ENCODE peak calls at places on chromosomes 1 and 21, in four cellular contexts. Y is OCI-LY7, I is progenitor cell of endocrine pancreas, F is PC-9. H is an unnamed sample.

GRCh38 chr1:25619101-25619890 is 2.7 kb downstream of the MAN1C1 start:
- DNase-seq in Y (peak), I (peak), F (no peak), H (peak)

GRCh38 chr1:241156231-241156965 is 200.6 kb downstream of the RGS7 start:
- DNase-seq in Y (no peak), I (no peak), F (no peak), H (no peak)

GRCh38 chr1:160935527-160936258 is 18.9 kb downstream of the ITLN2 start:
- DNase-seq in Y (no peak), I (no peak), F (no peak), H (no peak)

GRCh38 chr1:235601087-235601486 is 48.5 kb downstream of the GNG4 start:
- DNase-seq in Y (peak), I (no peak), F (no peak), H (no peak)

GRCh38 chr1:86068841-86069756 is 87.5 kb downstream of the COL24A1 start:
- DNase-seq in Y (no peak), I (no peak), F (no peak), H (no peak)

GRCh38 chr1:239725933-239726332 is 339.6 kb downstream of the CHRM3 start:
- DNase-seq in Y (no peak), I (no peak), F (no peak), H (no peak)

GRCh38 chr1:8572106-8572505 is 245.3 kb downstream of the RERE start:
- DNase-seq in Y (no peak), I (no peak), F (no peak), H (no peak)

GRCh38 chr1:222454782-222455181 is 93.1 kb downstream of the HHIPL2 start:
- DNase-seq in Y (no peak), I (no peak), F (no peak), H (no peak)

GRCh38 chr1:89703469-89703868 is 70.5 kb downstream of the LRRC8C start:
- DNase-seq in Y (no peak), I (no peak), F (no peak), H (no peak)

GRCh38 chr21:22965455-22966125 is 1967.4 kb downstream of the NCAM2 start:
- DNase-seq in Y (no peak), I (no peak), F (no peak), H (no peak)

GRCh38 chr1:34851431-34852105 is 8.0 kb downstream of the SMIM12 start:
- DNase-seq in Y (no peak), I (no peak), F (peak), H (no peak)

GRCh38 chr1:19661721-19662228 is 2.9 kb upstream of the HTR6 start:
- DNase-seq in Y (peak), I (no peak), F (peak), H (no peak)

GRCh38 chr1:57725318-57725717 is 301.5 kb upstream of the DAB1 start:
- DNase-seq in Y (no peak), I (no peak), F (no peak), H (no peak)

GRCh38 chr1:173020138-173020742 is 30.5 kb downstream of the TNFSF18 start:
- DNase-seq in Y (peak), I (no peak), F (no peak), H (no peak)

GRCh38 chr1:200453544-200453905 is 43.7 kb upstream of the ZNF281 start:
- DNase-seq in Y (no peak), I (no peak), F (no peak), H (no peak)

GRCh38 chr1:18722270-18722669 is 91.6 kb downstream of the PAX7 start:
- DNase-seq in Y (no peak), I (no peak), F (no peak), H (no peak)

GRCh38 chr21:39613029-39613934 is 542 bp downstream of the B3GALT5 start:
- DNase-seq in Y (no peak), I (no peak), F (no peak), H (no peak)

GRCh38 chr21:44300262-44300959 is 558 bp downstream of the PFKL start:
- DNase-seq in Y (peak), I (peak), F (peak), H (peak)

GRCh38 chr1:234584926-234585325 is 25.1 kb downstream of the IRF2BP2 start:
- DNase-seq in Y (no peak), I (no peak), F (no peak), H (peak)

GRCh38 chr1:71572038-71572437 is 491.2 kb upstream of the ZRANB2 start:
- DNase-seq in Y (no peak), I (no peak), F (no peak), H (no peak)

GRCh38 chr1:22712502-22713271 is 2.0 kb downstream of the EPHB2 start:
- DNase-seq in Y (no peak), I (no peak), F (no peak), H (no peak)

GRCh38 chr1:62589321-62589720 is 8.0 kb upstream of the ANGPTL3 start:
- DNase-seq in Y (no peak), I (no peak), F (no peak), H (no peak)

GRCh38 chr1:15501208-15502032 is 22.6 kb downstream of the CASP9 start:
- DNase-seq in Y (peak), I (peak), F (peak), H (peak)

GRCh38 chr1:178055093-178055492 is 38.8 kb upstream of the RASAL2 start:
- DNase-seq in Y (peak), I (no peak), F (peak), H (no peak)

GRCh38 chr1:212044851-212045250 is 9.3 kb downstream of the DTL start:
- DNase-seq in Y (no peak), I (no peak), F (no peak), H (no peak)

GRCh38 chr1:156894711-156895407 is 1.3 kb downstream of the PEAR1 start:
- DNase-seq in Y (no peak), I (no peak), F (no peak), H (no peak)

GRCh38 chr1:58975888-58976287 is 192.0 kb upstream of the JUN start:
- DNase-seq in Y (no peak), I (no peak), F (no peak), H (no peak)

GRCh38 chr1:31703431-31704260 is at the start of gene COL16A1:
- DNase-seq in Y (no peak), I (no peak), F (no peak), H (peak)

GRCh38 chr1:50929376-50929958 is 30.6 kb downstream of the FAF1 start:
- DNase-seq in Y (peak), I (no peak), F (no peak), H (no peak)

DNA sequence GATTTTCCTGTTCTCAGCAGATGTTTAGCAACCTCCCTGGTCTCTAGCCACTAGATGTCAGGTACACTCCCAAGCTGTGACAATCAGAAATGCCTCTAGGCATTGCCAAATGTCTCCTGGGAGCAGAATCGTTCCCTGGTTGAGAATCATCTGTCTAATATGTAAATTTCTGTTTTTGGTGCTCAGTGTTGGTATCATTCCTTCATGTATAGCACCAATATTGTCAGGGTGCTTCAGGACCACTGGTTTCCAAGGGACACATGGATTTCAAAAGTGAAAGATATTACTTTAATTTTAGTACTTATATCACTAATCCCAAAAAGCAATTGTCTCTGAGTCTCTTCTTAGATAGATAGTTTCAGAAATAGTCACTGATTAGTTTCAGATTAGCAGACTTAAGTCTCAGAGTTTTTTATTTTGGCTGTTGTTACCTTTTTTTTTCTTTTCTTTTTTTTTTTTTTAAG is 160.1 kb downstream of the PTPRC start:
- DNase-seq in Y (peak), I (no peak), F (no peak), H (no peak)
- TF ChIP-seq CTCF in Y (peak), I (no peak), F (no peak), H (no peak)

GRCh38 chr1:6357243-6357929 is 36.2 kb downstream of the ACOT7 start:
- DNase-seq in Y (peak), I (no peak), F (no peak), H (no peak)
- TF ChIP-seq CTCF in Y (peak), I (peak), F (no peak), H (no peak)

GRCh38 chr1:169287280-169287679 is 80.3 kb downstream of the NME7 start:
- DNase-seq in Y (no peak), I (no peak), F (no peak), H (no peak)

GRCh38 chr1:169289016-169289415 is 78.6 kb downstream of the NME7 start:
- DNase-seq in Y (no peak), I (no peak), F (no peak), H (no peak)

DNA sequence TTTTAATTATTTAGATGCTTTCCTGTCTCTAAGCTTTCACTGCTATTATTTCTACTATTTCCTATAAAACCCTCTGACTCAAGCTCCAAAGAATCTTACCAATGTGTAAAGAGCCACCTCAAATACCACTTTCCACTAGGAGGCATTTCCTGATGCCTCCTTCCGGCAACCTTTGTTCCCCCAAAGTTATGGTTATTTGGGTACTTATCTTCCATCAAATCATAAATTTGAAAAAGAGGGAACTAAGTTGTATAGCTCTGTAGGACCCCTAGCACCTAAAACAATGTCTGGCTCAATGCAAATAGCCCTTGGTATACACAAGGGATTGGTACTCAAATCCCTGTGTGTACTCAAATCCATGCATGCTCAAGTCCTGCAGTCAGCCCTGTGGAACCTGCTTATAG is 79.6 kb downstream of the NME7 start:
- DNase-seq in Y (no peak), I (no peak), F (peak), H (no peak)
- TF ChIP-seq CTCF in Y (no peak), I (no peak), F (no peak), H (no peak)

GRCh38 chr1:151189638-151190445 is at the start of gene VPS72:
- DNase-seq in Y (peak), I (peak), F (peak), H (peak)
- TF ChIP-seq CTCF in Y (peak), I (no peak), F (no peak), H (no peak)

GRCh38 chr1:81071072-81071858 is 729.5 kb upstream of the ADGRL2 start:
- DNase-seq in Y (no peak), I (no peak), F (no peak), H (no peak)
- TF ChIP-seq CTCF in Y (no peak), I (no peak), F (no peak), H (no peak)

GRCh38 chr1:162756523-162756922 is 34.0 kb upstream of the HSD17B7 start:
- DNase-seq in Y (no peak), I (no peak), F (no peak), H (no peak)
- TF ChIP-seq CTCF in Y (no peak), I (no peak), F (no peak), H (no peak)

GRCh38 chr1:153364766-153365678 is 7.4 kb downstream of the S100A9 start:
- DNase-seq in Y (no peak), I (no peak), F (peak), H (no peak)
- TF ChIP-seq CTCF in Y (no peak), I (no peak), F (peak), H (no peak)

DNA sequence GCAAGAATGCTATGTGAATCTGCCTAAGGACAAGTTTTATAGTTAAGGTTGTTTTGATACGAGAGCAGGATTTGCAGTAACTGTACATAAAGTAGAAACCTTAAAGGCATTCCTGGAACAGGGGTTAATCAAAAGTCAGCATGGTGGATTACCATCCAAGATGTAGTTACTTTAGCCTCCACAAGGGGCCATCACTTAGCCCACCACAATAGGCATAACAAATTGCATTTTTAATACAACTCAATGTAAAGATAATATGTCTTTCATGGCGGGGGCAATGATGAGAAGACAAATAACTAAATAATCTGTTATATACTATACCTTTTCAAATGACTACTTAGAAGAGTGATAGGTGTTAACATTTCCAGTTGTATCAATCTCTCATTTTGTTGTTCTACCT is 611.2 kb upstream of the ADGRL4 start:
- DNase-seq in Y (peak), I (no peak), F (no peak), H (no peak)
- TF ChIP-seq CTCF in Y (peak), I (peak), F (peak), H (peak)

H was measured in mesothelial cell of epicardium.